ENCODE peak calls at places on chromosomes 4 and X, in nine cellular contexts. One of them, this sample, is unnamed.

GRCh38 chr4:19030536-19030935 is 1009.0 kb upstream of the LCORL start:
- DNase-seq in H54: no peak
- DNase-seq in lower lobe of right lung: no peak
- DNase-seq in kidney: no peak
- DNase-seq in endodermal cell: no peak
- DNase-seq in HCT116: no peak
- DNase-seq in HTR-8/SVneo: no peak
- DNase-seq in NCI-H226: no peak
- DNase-seq in astrocyte of the hippocampus: peak
- DNase-seq in this sample: no peak

GRCh38 chr4:83855044-83855443 is 319.1 kb downstream of the GPAT3 start:
- DNase-seq in H54: peak
- DNase-seq in lower lobe of right lung: no peak
- DNase-seq in kidney: no peak
- DNase-seq in endodermal cell: no peak
- DNase-seq in HCT116: peak
- DNase-seq in HTR-8/SVneo: peak
- DNase-seq in NCI-H226: peak
- DNase-seq in astrocyte of the hippocampus: peak
- DNase-seq in this sample: peak

GRCh38 chrX:152928761-152929400 is 31.0 kb downstream of the ZNF185 start:
- DNase-seq in H54: no peak
- DNase-seq in lower lobe of right lung: no peak
- DNase-seq in kidney: no peak
- DNase-seq in endodermal cell: no peak
- DNase-seq in HCT116: no peak
- DNase-seq in HTR-8/SVneo: no peak
- DNase-seq in NCI-H226: no peak
- DNase-seq in astrocyte of the hippocampus: no peak
- DNase-seq in this sample: no peak

GRCh38 chr4:113146876-113147358 is 97.5 kb downstream of the ANK2 start:
- DNase-seq in H54: no peak
- DNase-seq in lower lobe of right lung: no peak
- DNase-seq in kidney: no peak
- DNase-seq in endodermal cell: no peak
- DNase-seq in HCT116: no peak
- DNase-seq in HTR-8/SVneo: no peak
- DNase-seq in NCI-H226: no peak
- DNase-seq in astrocyte of the hippocampus: peak
- DNase-seq in this sample: peak

GRCh38 chrX:6313356-6313755 is 84.7 kb upstream of the NLGN4X start:
- DNase-seq in H54: no peak
- DNase-seq in lower lobe of right lung: no peak
- DNase-seq in kidney: no peak
- DNase-seq in endodermal cell: no peak
- DNase-seq in HCT116: no peak
- DNase-seq in HTR-8/SVneo: no peak
- DNase-seq in NCI-H226: no peak
- DNase-seq in astrocyte of the hippocampus: no peak
- DNase-seq in this sample: no peak

GRCh38 chrX:91434351-91435168 is at the start of gene PABPC5:
- DNase-seq in H54: no peak
- DNase-seq in lower lobe of right lung: peak
- DNase-seq in kidney: peak
- DNase-seq in endodermal cell: peak
- DNase-seq in HCT116: no peak
- DNase-seq in HTR-8/SVneo: no peak
- DNase-seq in NCI-H226: no peak
- DNase-seq in astrocyte of the hippocampus: peak
- DNase-seq in this sample: peak

GRCh38 chrX:54180403-54180802 is 2.7 kb downstream of the FAM120C start:
- DNase-seq in H54: no peak
- DNase-seq in lower lobe of right lung: no peak
- DNase-seq in kidney: no peak
- DNase-seq in endodermal cell: no peak
- DNase-seq in HCT116: no peak
- DNase-seq in HTR-8/SVneo: no peak
- DNase-seq in NCI-H226: peak
- DNase-seq in astrocyte of the hippocampus: peak
- DNase-seq in this sample: no peak

GRCh38 chr4:122718265-122718664 is 14.2 kb upstream of the BBS12 start:
- DNase-seq in H54: no peak
- DNase-seq in lower lobe of right lung: no peak
- DNase-seq in kidney: no peak
- DNase-seq in endodermal cell: no peak
- DNase-seq in HCT116: no peak
- DNase-seq in HTR-8/SVneo: no peak
- DNase-seq in NCI-H226: no peak
- DNase-seq in astrocyte of the hippocampus: no peak
- DNase-seq in this sample: no peak

GRCh38 chrX:102966701-102967100 is 29.6 kb downstream of the RAB40AL start:
- DNase-seq in H54: no peak
- DNase-seq in lower lobe of right lung: no peak
- DNase-seq in kidney: no peak
- DNase-seq in endodermal cell: no peak
- DNase-seq in HCT116: no peak
- DNase-seq in HTR-8/SVneo: no peak
- DNase-seq in NCI-H226: no peak
- DNase-seq in astrocyte of the hippocampus: no peak
- DNase-seq in this sample: no peak

GRCh38 chr4:159766241-159766640 is 663.4 kb downstream of the RAPGEF2 start:
- DNase-seq in H54: no peak
- DNase-seq in lower lobe of right lung: no peak
- DNase-seq in kidney: no peak
- DNase-seq in endodermal cell: no peak
- DNase-seq in HCT116: no peak
- DNase-seq in HTR-8/SVneo: no peak
- DNase-seq in NCI-H226: no peak
- DNase-seq in astrocyte of the hippocampus: no peak
- DNase-seq in this sample: no peak

GRCh38 chr4:139642364-139642763 is 23.3 kb upstream of the MGST2 start:
- DNase-seq in H54: no peak
- DNase-seq in lower lobe of right lung: no peak
- DNase-seq in kidney: no peak
- DNase-seq in endodermal cell: no peak
- DNase-seq in HCT116: no peak
- DNase-seq in HTR-8/SVneo: no peak
- DNase-seq in NCI-H226: peak
- DNase-seq in astrocyte of the hippocampus: peak
- DNase-seq in this sample: peak

GRCh38 chrX:70079297-70079696 is 17.0 kb downstream of the OTUD6A start:
- DNase-seq in H54: no peak
- DNase-seq in lower lobe of right lung: no peak
- DNase-seq in kidney: no peak
- DNase-seq in endodermal cell: no peak
- DNase-seq in HCT116: no peak
- DNase-seq in HTR-8/SVneo: no peak
- DNase-seq in NCI-H226: no peak
- DNase-seq in astrocyte of the hippocampus: no peak
- DNase-seq in this sample: no peak

GRCh38 chr4:33961751-33962150 is 2282.6 kb downstream of the ARAP2 start:
- DNase-seq in H54: peak
- DNase-seq in lower lobe of right lung: no peak
- DNase-seq in kidney: no peak
- DNase-seq in endodermal cell: no peak
- DNase-seq in HCT116: no peak
- DNase-seq in HTR-8/SVneo: peak
- DNase-seq in NCI-H226: peak
- DNase-seq in astrocyte of the hippocampus: no peak
- DNase-seq in this sample: no peak

GRCh38 chr4:23938796-23939195 is 48.9 kb upstream of the PPARGC1A start:
- DNase-seq in H54: no peak
- DNase-seq in lower lobe of right lung: no peak
- DNase-seq in kidney: no peak
- DNase-seq in endodermal cell: no peak
- DNase-seq in HCT116: no peak
- DNase-seq in HTR-8/SVneo: no peak
- DNase-seq in NCI-H226: no peak
- DNase-seq in astrocyte of the hippocampus: no peak
- DNase-seq in this sample: no peak

GRCh38 chr4:188162698-188163097 is 23.5 kb downstream of the TRIML1 start:
- DNase-seq in H54: no peak
- DNase-seq in lower lobe of right lung: no peak
- DNase-seq in kidney: no peak
- DNase-seq in endodermal cell: no peak
- DNase-seq in HCT116: no peak
- DNase-seq in HTR-8/SVneo: no peak
- DNase-seq in NCI-H226: no peak
- DNase-seq in astrocyte of the hippocampus: no peak
- DNase-seq in this sample: no peak

GRCh38 chr4:42420120-42420519 is 22.8 kb downstream of the SHISA3 start:
- DNase-seq in H54: no peak
- DNase-seq in lower lobe of right lung: no peak
- DNase-seq in kidney: no peak
- DNase-seq in endodermal cell: no peak
- DNase-seq in HCT116: no peak
- DNase-seq in HTR-8/SVneo: no peak
- DNase-seq in NCI-H226: peak
- DNase-seq in astrocyte of the hippocampus: peak
- DNase-seq in this sample: no peak

GRCh38 chrX:23008431-23009099 is 8.8 kb downstream of the DDX53 start:
- DNase-seq in H54: no peak
- DNase-seq in lower lobe of right lung: no peak
- DNase-seq in kidney: no peak
- DNase-seq in endodermal cell: no peak
- DNase-seq in HCT116: peak
- DNase-seq in HTR-8/SVneo: peak
- DNase-seq in NCI-H226: peak
- DNase-seq in astrocyte of the hippocampus: peak
- DNase-seq in this sample: peak

GRCh38 chr4:61204353-61204752 is 4.2 kb downstream of the ADGRL3 start:
- DNase-seq in H54: peak
- DNase-seq in lower lobe of right lung: no peak
- DNase-seq in kidney: no peak
- DNase-seq in endodermal cell: no peak
- DNase-seq in HCT116: no peak
- DNase-seq in HTR-8/SVneo: peak
- DNase-seq in NCI-H226: peak
- DNase-seq in astrocyte of the hippocampus: peak
- DNase-seq in this sample: no peak

GRCh38 chrX:64975491-64975890 is 759 bp downstream of the ZC4H2 start:
- DNase-seq in H54: no peak
- DNase-seq in lower lobe of right lung: peak
- DNase-seq in kidney: peak
- DNase-seq in endodermal cell: peak
- DNase-seq in HCT116: no peak
- DNase-seq in HTR-8/SVneo: no peak
- DNase-seq in NCI-H226: no peak
- DNase-seq in astrocyte of the hippocampus: peak
- DNase-seq in this sample: peak

GRCh38 chrX:130144509-130144908 is 21.1 kb downstream of the AIFM1 start:
- DNase-seq in H54: no peak
- DNase-seq in lower lobe of right lung: no peak
- DNase-seq in kidney: no peak
- DNase-seq in endodermal cell: no peak
- DNase-seq in HCT116: no peak
- DNase-seq in HTR-8/SVneo: no peak
- DNase-seq in NCI-H226: peak
- DNase-seq in astrocyte of the hippocampus: no peak
- DNase-seq in this sample: peak

GRCh38 chrX:71953946-71954345 is 43.3 kb downstream of the NHSL2 start:
- DNase-seq in H54: no peak
- DNase-seq in lower lobe of right lung: no peak
- DNase-seq in kidney: no peak
- DNase-seq in endodermal cell: no peak
- DNase-seq in HCT116: no peak
- DNase-seq in HTR-8/SVneo: no peak
- DNase-seq in NCI-H226: no peak
- DNase-seq in astrocyte of the hippocampus: no peak
- DNase-seq in this sample: no peak

GRCh38 chr4:11338990-11339782 is 89.5 kb downstream of the HS3ST1 start:
- DNase-seq in H54: no peak
- DNase-seq in lower lobe of right lung: no peak
- DNase-seq in kidney: no peak
- DNase-seq in endodermal cell: no peak
- DNase-seq in HCT116: no peak
- DNase-seq in HTR-8/SVneo: no peak
- DNase-seq in NCI-H226: no peak
- DNase-seq in astrocyte of the hippocampus: no peak
- DNase-seq in this sample: no peak

GRCh38 chr4:148289740-148290139 is 152.5 kb downstream of the NR3C2 start:
- DNase-seq in H54: no peak
- DNase-seq in lower lobe of right lung: no peak
- DNase-seq in kidney: no peak
- DNase-seq in endodermal cell: no peak
- DNase-seq in HCT116: no peak
- DNase-seq in HTR-8/SVneo: no peak
- DNase-seq in NCI-H226: no peak
- DNase-seq in astrocyte of the hippocampus: peak
- DNase-seq in this sample: no peak

GRCh38 chrX:133645977-133646750 is 230.9 kb upstream of the GPC4 start:
- DNase-seq in H54: no peak
- DNase-seq in lower lobe of right lung: no peak
- DNase-seq in kidney: no peak
- DNase-seq in endodermal cell: no peak
- DNase-seq in HCT116: no peak
- DNase-seq in HTR-8/SVneo: no peak
- DNase-seq in NCI-H226: no peak
- DNase-seq in astrocyte of the hippocampus: peak
- DNase-seq in this sample: peak

GRCh38 chr4:183797445-183798248 is 107.5 kb upstream of the STOX2 start:
- DNase-seq in H54: no peak
- DNase-seq in lower lobe of right lung: peak
- DNase-seq in kidney: peak
- DNase-seq in endodermal cell: peak
- DNase-seq in HCT116: no peak
- DNase-seq in HTR-8/SVneo: peak
- DNase-seq in NCI-H226: no peak
- DNase-seq in astrocyte of the hippocampus: peak
- DNase-seq in this sample: peak

GRCh38 chr4:79148369-79148768 is 177.5 kb downstream of the NAA11 start:
- DNase-seq in H54: no peak
- DNase-seq in lower lobe of right lung: no peak
- DNase-seq in kidney: no peak
- DNase-seq in endodermal cell: no peak
- DNase-seq in HCT116: no peak
- DNase-seq in HTR-8/SVneo: no peak
- DNase-seq in NCI-H226: no peak
- DNase-seq in astrocyte of the hippocampus: no peak
- DNase-seq in this sample: no peak

GRCh38 chr4:87521757-87522374 is 7.3 kb downstream of the SPARCL1 start:
- DNase-seq in H54: no peak
- DNase-seq in lower lobe of right lung: no peak
- DNase-seq in kidney: no peak
- DNase-seq in endodermal cell: no peak
- DNase-seq in HCT116: peak
- DNase-seq in HTR-8/SVneo: no peak
- DNase-seq in NCI-H226: no peak
- DNase-seq in astrocyte of the hippocampus: peak
- DNase-seq in this sample: peak

GRCh38 chrX:115582871-115583729 is 22.1 kb downstream of the PLS3 start:
- DNase-seq in H54: no peak
- DNase-seq in lower lobe of right lung: peak
- DNase-seq in kidney: no peak
- DNase-seq in endodermal cell: peak
- DNase-seq in HCT116: no peak
- DNase-seq in HTR-8/SVneo: no peak
- DNase-seq in NCI-H226: no peak
- DNase-seq in astrocyte of the hippocampus: no peak
- DNase-seq in this sample: peak

GRCh38 chr4:102335616-102336015 is 9.7 kb downstream of the SLC39A8 start:
- DNase-seq in H54: no peak
- DNase-seq in lower lobe of right lung: no peak
- DNase-seq in kidney: no peak
- DNase-seq in endodermal cell: no peak
- DNase-seq in HCT116: no peak
- DNase-seq in HTR-8/SVneo: no peak
- DNase-seq in NCI-H226: no peak
- DNase-seq in astrocyte of the hippocampus: no peak
- DNase-seq in this sample: no peak

GRCh38 chrX:148567229-148567628 is 66.8 kb downstream of the AFF2 start:
- DNase-seq in H54: no peak
- DNase-seq in lower lobe of right lung: no peak
- DNase-seq in kidney: no peak
- DNase-seq in endodermal cell: no peak
- DNase-seq in HCT116: no peak
- DNase-seq in HTR-8/SVneo: peak
- DNase-seq in NCI-H226: no peak
- DNase-seq in astrocyte of the hippocampus: peak
- DNase-seq in this sample: no peak

GRCh38 chr4:33323393-33323792 is 2603.2 kb downstream of the PCDH7 start:
- DNase-seq in H54: no peak
- DNase-seq in lower lobe of right lung: no peak
- DNase-seq in kidney: no peak
- DNase-seq in endodermal cell: no peak
- DNase-seq in HCT116: no peak
- DNase-seq in HTR-8/SVneo: no peak
- DNase-seq in NCI-H226: peak
- DNase-seq in astrocyte of the hippocampus: no peak
- DNase-seq in this sample: no peak

This sample was measured in fibroblast of gingiva.